ENCODE peak calls at places on chromosomes 2 and 18, in five cellular contexts. G is RKO, B is NCI-H524 treated with DMSO at 0.1 percent for 48 hours, J is glutamatergic neuron, C is SK-N-SH. S is an unnamed sample.

GRCh38 chr2:151634726-151635467 is 99.4 kb downstream of the NEB start:
- DNase-seq in G (no peak), B (no peak), J (no peak), C (no peak), S (no peak)

GRCh38 chr2:27916293-27917015 is 25.9 kb downstream of the BABAM2 start:
- DNase-seq in G (no peak), B (no peak), J (no peak), C (no peak), S (no peak)

GRCh38 chr2:29524652-29525051 is 396.7 kb downstream of the ALK start:
- DNase-seq in G (no peak), B (no peak), J (no peak), C (no peak), S (no peak)

GRCh38 chr2:241848761-241849615 is 9.7 kb downstream of the PDCD1 start:
- DNase-seq in G (no peak), B (no peak), J (peak), C (peak), S (peak)

GRCh38 chr2:122136071-122136470 is 380.6 kb downstream of the TSN start:
- DNase-seq in G (peak), B (no peak), J (no peak), C (peak), S (peak)

GRCh38 chr2:167342769-167343168 is 454.5 kb downstream of the XIRP2 start:
- DNase-seq in G (no peak), B (no peak), J (no peak), C (peak), S (no peak)

GRCh38 chr2:10417551-10418335 is 30.4 kb downstream of the ODC1 start:
- DNase-seq in G (no peak), B (no peak), J (no peak), C (no peak), S (no peak)

GRCh38 chr18:62379051-62379450 is 53.9 kb downstream of the TNFRSF11A start:
- DNase-seq in G (no peak), B (no peak), J (no peak), C (no peak), S (no peak)

GRCh38 chr2:153622285-153622684 is 143.7 kb upstream of the RPRM start:
- DNase-seq in G (peak), B (no peak), J (no peak), C (no peak), S (no peak)

GRCh38 chr2:106614511-106615291 is 127.5 kb downstream of the CD8B2 start:
- DNase-seq in G (no peak), B (no peak), J (no peak), C (no peak), S (no peak)

GRCh38 chr2:28587526-28588230 is 91.8 kb downstream of the PLB1 start:
- DNase-seq in G (no peak), B (no peak), J (no peak), C (no peak), S (no peak)